ENCODE peak calls at places on chromosomes 3 and 15, in five cellular contexts. M is GM23248, K is NCI-H146, L is globus pallidus, G is brain microvascular endothelial cell. I is an unnamed sample.

GRCh38 chr3:33441322-33441976 is 1.2 kb upstream of the UBP1 start:
- DNase-seq in K (no peak), M (no peak), L (no peak), G (no peak), I (no peak)

GRCh38 chr3:178900244-178900643 is 171.4 kb downstream of the ZMAT3 start:
- DNase-seq in L (no peak), M (no peak), K (peak), G (no peak), I (no peak)

GRCh38 chr3:162956711-162957110 is 1460.1 kb downstream of the OTOL1 start:
- DNase-seq in M (no peak), G (no peak), L (no peak), K (no peak), I (no peak)

GRCh38 chr3:60757724-60758123 is 493.5 kb downstream of the FHIT start:
- DNase-seq in L (no peak), M (no peak), G (no peak), K (no peak), I (no peak)

GRCh38 chr15:73870700-73871408 is 2.5 kb upstream of the TBC1D21 start:
- DNase-seq in L (no peak), K (peak), M (peak), G (peak), I (peak)

GRCh38 chr15:67370206-67370954 is 115.8 kb downstream of the IQCH start:
- DNase-seq in M (no peak), G (no peak), K (no peak), L (no peak), I (no peak)

GRCh38 chr3:112132975-112133448 is at the start of gene GCSAM:
- DNase-seq in M (no peak), G (no peak), K (no peak), L (peak), I (peak)

GRCh38 chr3:183195266-183195665 is 32.7 kb upstream of the LAMP3 start:
- DNase-seq in K (no peak), L (no peak), G (no peak), M (no peak), I (no peak)

GRCh38 chr3:192467230-192468186 is 259.8 kb downstream of the FGF12 start:
- DNase-seq in K (peak), L (peak), M (peak), G (peak), I (peak)

GRCh38 chr3:188230962-188231361 is 77.0 kb downstream of the LPP start:
- DNase-seq in L (no peak), M (peak), K (no peak), G (no peak), I (no peak)

GRCh38 chr15:96037584-96037983 is 292.9 kb upstream of the NR2F2 start:
- DNase-seq in K (no peak), G (peak), L (no peak), M (no peak), I (peak)

GRCh38 chr3:45509038-45509767 is 85.3 kb upstream of the LIMD1 start:
- DNase-seq in G (peak), L (peak), K (peak), M (peak), I (peak)

GRCh38 chr15:64686130-64686735 is 89.2 kb downstream of the RBPMS2 start:
- DNase-seq in L (no peak), M (peak), K (peak), G (peak), I (peak)

GRCh38 chr15:98964461-98965454 is 42.8 kb downstream of the PGPEP1L start:
- DNase-seq in K (no peak), G (no peak), L (no peak), M (no peak), I (no peak)

GRCh38 chr3:196611761-196612483 is 27.6 kb upstream of the NRROS start:
- DNase-seq in G (no peak), L (no peak), M (no peak), K (no peak), I (no peak)

GRCh38 chr3:188264231-188265213 is 110.6 kb downstream of the LPP start:
- DNase-seq in L (no peak), M (peak), K (no peak), G (no peak), I (peak)

GRCh38 chr3:55487376-55488241 is 503 bp upstream of the WNT5A start:
- DNase-seq in G (peak), M (peak), L (peak), K (peak), I (peak)

GRCh38 chr3:122946185-122946584 is 81.4 kb downstream of the SEMA5B start:
- DNase-seq in M (no peak), G (no peak), K (no peak), L (no peak), I (no peak)

GRCh38 chr3:147197739-147198138 is 208.6 kb downstream of the ZIC4 start:
- DNase-seq in M (no peak), L (no peak), G (no peak), K (no peak), I (no peak)

GRCh38 chr3:167671878-167672427 is 18.2 kb upstream of the WDR49 start:
- DNase-seq in M (no peak), K (no peak), G (no peak), L (no peak), I (no peak)

GRCh38 chr15:88331291-88331690 is 74.8 kb upstream of the NTRK3 start:
- DNase-seq in L (peak), K (no peak), M (peak), G (peak), I (peak)

GRCh38 chr3:7766530-7766929 is 735.1 kb upstream of the LMCD1 start:
- DNase-seq in M (no peak), K (no peak), L (no peak), G (no peak), I (no peak)

GRCh38 chr3:14133188-14133800 is 8.4 kb downstream of the TMEM43 start:
- DNase-seq in M (no peak), K (no peak), G (no peak), L (no peak), I (no peak)

GRCh38 chr3:116423365-116423764 is 21.9 kb downstream of the LSAMP start:
- DNase-seq in K (peak), L (peak), M (peak), G (no peak), I (no peak)

I was measured in cardiac fibroblast.